ENCODE peak calls at places on chromosomes 16 and 17, in six cellular contexts. P is SK-N-SH, O is K562, L is H1, Q is GM12878, M is HepG2. B is an unnamed sample.

GRCh38 chr16:30186782-30187555 is 3.6 kb downstream of the CORO1A start:
- DNase-seq in P (peak; percentile 45), O (peak; percentile 66), L (peak; percentile 94), Q (peak; percentile 36), M (peak; percentile 41), B (peak; percentile 80)

GRCh38 chr16:28495098-28495793 is 803 bp downstream of the APOBR start:
- DNase-seq in P (no peak), O (no peak), L (no peak), Q (no peak), M (no peak), B (peak; percentile 21)

GRCh38 chr17:49508061-49508865 is 13.2 kb downstream of the NGFR start:
- DNase-seq in P (peak; percentile 59), O (no peak), L (peak; percentile 83), Q (no peak), M (peak; percentile 69), B (no peak)

GRCh38 chr16:84367750-84368320 is 503 bp upstream of the ATP2C2 start:
- DNase-seq in P (no peak), O (no peak), L (peak; percentile 57), Q (no peak), M (no peak), B (no peak)

GRCh38 chr17:57544381-57544780 is 200.7 kb downstream of the CCDC182 start:
- DNase-seq in P (peak; percentile 62), O (no peak), L (no peak), Q (no peak), M (no peak), B (no peak)

GRCh38 chr16:88804552-88805339 is 1.2 kb downstream of the CDT1 start:
- DNase-seq in P (peak; percentile 64), O (peak; percentile 58), L (no peak), Q (no peak), M (peak; percentile 74), B (no peak)

GRCh38 chr16:22161999-22162657 is at the start of gene SDR42E2:
- DNase-seq in P (peak; percentile 83), O (peak; percentile 90), L (peak; percentile 80), Q (no peak), M (no peak), B (no peak)

GRCh38 chr17:77959216-77959925 is 868 bp downstream of the TNRC6C start:
- DNase-seq in P (peak; percentile 73), O (no peak), L (peak; percentile 61), Q (no peak), M (no peak), B (no peak)

GRCh38 chr16:84617068-84617630 is 729 bp downstream of the COTL1 start:
- DNase-seq in P (peak; percentile 65), O (peak; percentile 51), L (peak; percentile 78), Q (no peak), M (no peak), B (no peak)

GRCh38 chr17:56594528-56595418 is 1.3 kb downstream of the NOG start:
- DNase-seq in P (no peak), O (no peak), L (peak; percentile 74), Q (no peak), M (no peak), B (peak; percentile 48)

GRCh38 chr16:89561195-89562026 is 929 bp downstream of the RPL13 start:
- DNase-seq in P (no peak), O (no peak), L (no peak), Q (no peak), M (no peak), B (no peak)

GRCh38 chr16:51431517-51432241 is 280.6 kb upstream of the SALL1 start:
- DNase-seq in P (peak; percentile 2), O (no peak), L (no peak), Q (no peak), M (no peak), B (no peak)

DNA sequence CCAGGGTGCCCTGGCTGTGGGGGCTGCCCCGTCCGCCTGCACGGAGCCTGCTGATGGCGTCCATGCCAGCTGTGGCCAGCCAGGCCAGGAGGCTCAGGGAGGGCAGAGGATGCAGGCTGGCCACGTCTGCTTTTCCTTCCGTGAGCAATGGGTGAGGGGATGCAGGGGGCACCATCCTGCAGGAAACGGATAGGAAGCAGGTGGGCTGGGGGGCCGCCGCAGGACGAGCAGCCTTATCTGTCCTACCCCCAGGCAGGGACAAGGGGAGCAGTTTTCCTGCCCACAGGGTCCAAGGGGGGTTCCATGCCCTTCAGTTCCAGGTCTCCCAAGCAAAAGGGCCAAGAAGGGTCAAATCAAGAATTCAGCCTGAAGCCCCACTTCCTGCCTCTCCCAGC is 6.8 kb downstream of the DUS1L start:
- DNase-seq in P (no peak), O (no peak), L (no peak), Q (no peak), M (no peak), B (no peak)
- TF ChIP-seq GABPA in P (no peak), O (no peak), L (no peak), Q (no peak), M (no peak), B (no peak)

GRCh38 chr16:3715430-3715829 is 1.9 kb downstream of the TRAP1 start:
- DNase-seq in P (no peak), O (no peak), L (no peak), Q (no peak), M (no peak), B (no peak)
- TF ChIP-seq CTCF in P (no peak), O (no peak), L (no peak), Q (no peak), M (no peak), B (no peak)

GRCh38 chr16:46855389-46855788 is 24.4 kb upstream of the C16orf87 start:
- DNase-seq in P (no peak), O (no peak), L (no peak), Q (no peak), M (peak; percentile 71), B (no peak)

GRCh38 chr16:46858151-46858550 is 26.0 kb upstream of the GPT2 start:
- DNase-seq in P (no peak), O (no peak), L (no peak), Q (no peak), M (no peak), B (no peak)

GRCh38 chr16:46862555-46863447 is 21.4 kb upstream of the GPT2 start:
- DNase-seq in P (no peak), O (no peak), L (no peak), Q (no peak), M (no peak), B (no peak)

GRCh38 chr16:46857261-46857962 is 26.4 kb upstream of the C16orf87 start:
- DNase-seq in P (peak; percentile 63), O (peak; percentile 31), L (no peak), Q (no peak), M (peak; percentile 65), B (no peak)

DNA sequence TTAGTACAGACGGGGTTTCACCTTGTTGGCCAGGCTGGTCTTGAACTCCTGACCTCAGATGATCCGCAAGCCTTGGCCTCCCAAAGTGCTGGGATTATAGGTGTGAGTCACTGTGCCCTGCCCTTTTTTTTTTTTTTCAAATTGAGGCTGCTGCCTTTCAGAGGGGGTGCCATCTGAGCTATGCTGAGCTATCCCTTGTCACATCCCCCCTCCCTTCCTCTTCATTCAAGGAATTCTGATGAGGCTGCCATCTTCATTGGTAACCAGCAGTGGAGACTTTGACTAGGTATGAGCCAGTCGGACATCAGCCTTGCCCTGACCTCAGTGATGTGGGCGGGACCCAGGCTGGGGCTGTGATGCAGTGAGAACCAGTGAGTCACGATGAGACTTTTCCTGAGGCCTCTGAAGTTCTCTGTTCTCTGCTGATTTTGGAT is 24.4 kb upstream of the GPT2 start:
- DNase-seq in P (no peak), O (peak; percentile 32), L (no peak), Q (no peak), M (peak; percentile 82), B (no peak)
- TF ChIP-seq GABPA in P (no peak), O (no peak), L (no peak), Q (no peak), M (no peak), B (no peak)

GRCh38 chr16:14284930-14285541 is 213.9 kb downstream of the MRTFB start:
- DNase-seq in P (no peak), O (peak; percentile 15), L (no peak), Q (no peak), M (peak; percentile 65), B (peak; percentile 45)

GRCh38 chr16:14284371-14284770 is 213.3 kb downstream of the MRTFB start:
- DNase-seq in P (no peak), O (no peak), L (peak; percentile 46), Q (no peak), M (no peak), B (no peak)

GRCh38 chr16:14286381-14287230 is 215.5 kb downstream of the MRTFB start:
- DNase-seq in P (no peak), O (no peak), L (peak; percentile 74), Q (no peak), M (no peak), B (no peak)

GRCh38 chr16:14283786-14284185 is 212.7 kb downstream of the MRTFB start:
- DNase-seq in P (no peak), O (no peak), L (peak; percentile 61), Q (no peak), M (no peak), B (no peak)

GRCh38 chr16:14285542-14286380 is 214.6 kb downstream of the MRTFB start:
- DNase-seq in P (peak; percentile 96), O (peak; percentile 91), L (peak; percentile 100), Q (peak; percentile 87), M (peak; percentile 95), B (peak; percentile 91)
- TF ChIP-seq CTCF in P (no peak), O (no peak), L (no peak), Q (no peak), M (peak; percentile 34), B (no peak)

DNA sequence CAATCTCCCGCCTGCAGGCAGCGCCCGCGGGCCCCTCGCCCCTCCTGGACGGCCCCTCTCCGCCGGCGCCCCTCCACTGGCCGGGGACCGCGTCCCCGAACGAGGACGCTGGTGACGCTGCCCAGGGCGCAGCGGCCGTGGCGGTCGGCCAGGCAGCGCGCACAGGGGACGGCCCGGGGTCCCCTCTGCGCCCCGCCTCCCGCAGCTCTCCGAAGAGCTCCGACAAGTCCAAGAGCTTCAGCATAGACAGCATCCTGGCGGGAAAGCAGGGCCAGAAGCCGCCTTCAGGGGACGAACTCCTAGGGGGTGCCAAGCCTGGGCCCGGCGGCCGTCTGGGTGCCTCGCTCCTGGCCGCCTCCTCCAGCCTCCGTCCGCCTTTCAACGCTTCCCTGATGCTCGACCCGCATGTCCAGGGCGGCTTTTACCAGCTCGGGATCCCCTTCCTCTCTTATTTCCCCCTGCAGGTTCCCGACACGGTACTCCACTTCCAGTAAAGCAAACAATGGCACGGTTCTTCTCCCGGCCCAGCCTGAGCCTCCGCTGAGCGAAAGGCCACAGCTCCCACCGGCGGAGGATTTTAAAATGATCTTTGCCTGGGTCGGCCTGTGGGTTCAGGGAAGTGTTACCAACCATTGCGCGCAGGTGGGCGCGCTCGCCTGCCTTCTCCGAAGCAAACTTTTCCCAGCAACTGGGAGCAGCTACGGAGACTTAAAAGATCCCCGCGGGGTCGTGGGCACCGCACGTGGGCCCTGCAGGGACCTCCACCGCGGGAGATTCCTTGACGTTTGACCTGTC is 1.1 kb downstream of the FOXL1 start:
- DNase-seq in P (no peak), O (no peak), L (peak; percentile 56), Q (no peak), M (no peak), B (no peak)
- TF ChIP-seq GABPA in P (no peak), O (no peak), L (no peak), Q (no peak), M (no peak), B (no peak)

GRCh38 chr17:36773039-36773438 is 164.2 kb upstream of the LHX1 start:
- DNase-seq in P (no peak), O (no peak), L (no peak), Q (no peak), M (no peak), B (no peak)

DNA sequence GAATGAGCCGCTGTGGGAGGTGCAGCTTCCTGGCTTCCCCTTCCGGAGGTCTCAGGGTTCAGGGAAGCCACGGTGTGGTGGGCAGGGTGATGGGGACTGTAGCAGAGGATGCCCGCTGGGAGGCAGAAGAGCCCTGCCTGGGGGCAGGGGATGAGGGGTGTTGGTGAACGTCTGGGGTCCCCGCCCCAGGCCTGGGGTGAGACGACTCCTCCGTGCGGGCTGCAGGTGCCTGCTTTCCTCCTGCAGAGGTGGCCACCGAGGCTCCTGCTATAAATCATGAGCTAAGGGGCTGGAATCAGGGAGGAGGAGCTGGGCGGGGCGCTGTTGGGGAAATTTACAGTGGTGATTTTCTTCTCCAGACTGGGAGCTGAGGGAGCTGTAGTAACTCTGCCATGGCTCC is 167.0 kb downstream of the MRM1 start:
- DNase-seq in P (no peak), O (peak; percentile 41), L (peak; percentile 70), Q (no peak), M (no peak), B (no peak)
- TF ChIP-seq CTCF in P (peak; percentile 16), O (peak; percentile 34), L (peak; percentile 50), Q (no peak), M (peak; percentile 54), B (no peak)